ENCODE peak calls at places on chromosomes 13 and 19, in seven cellular contexts. W is NCI-H774; X is CD8-positive, alpha-beta memory T cell; O is activated T-cell treated with anti-CD3 and anti-CD28 coated beads, Interleukin-2, amount 50 U/mL, for 72 hours; Y is dorsolateral prefrontal cortex; P is T-helper 1 cell; K is OCI-LY7. G is an unnamed sample.

GRCh38 chr19:38617283-38617763 is 430 bp downstream of the MAP4K1 start:
- DNase-seq in W (no peak), O (peak; percentile 23), X (peak; percentile 4), Y (no peak), K (peak; percentile 59), P (no peak), G (no peak)

GRCh38 chr19:43300206-43300605 is 30.9 kb upstream of the PSG9 start:
- DNase-seq in X (no peak), W (no peak), P (no peak), O (no peak), K (no peak), Y (no peak), G (no peak)

GRCh38 chr13:19960673-19961015 is 2.1 kb downstream of the ZMYM2 start:
- DNase-seq in Y (no peak), K (no peak), X (no peak), O (no peak), W (no peak), P (no peak), G (no peak)

GRCh38 chr13:75550159-75550567 is 572 bp downstream of the UCHL3 start:
- DNase-seq in K (peak; percentile 32), P (no peak), X (no peak), Y (no peak), O (peak; percentile 41), W (no peak), G (no peak)

GRCh38 chr19:53872762-53873161 is 5.1 kb downstream of the MYADM start:
- DNase-seq in X (peak; percentile 23), Y (no peak), O (no peak), P (no peak), K (no peak), W (no peak), G (no peak)

GRCh38 chr13:60836821-60837220 is 439.8 kb downstream of the TDRD3 start:
- DNase-seq in O (no peak), P (no peak), W (no peak), X (no peak), Y (no peak), K (no peak), G (no peak)

GRCh38 chr19:54451331-54451871 is 2.4 kb downstream of the LENG8 start:
- DNase-seq in O (no peak), K (no peak), P (no peak), Y (no peak), W (peak; percentile 9), X (no peak), G (no peak)

GRCh38 chr19:41928221-41928683 is at the start of gene ERFL:
- DNase-seq in O (no peak), W (no peak), K (peak; percentile 63), P (no peak), Y (no peak), X (no peak), G (no peak)

GRCh38 chr19:38557205-38557799 is 60.5 kb downstream of the MAP4K1 start:
- DNase-seq in K (peak; percentile 38), O (peak; percentile 67), Y (no peak), P (no peak), X (peak; percentile 50), W (no peak), G (no peak)

GRCh38 chr13:98322091-98322718 is 145.1 kb upstream of the RNF113B start:
- DNase-seq in K (no peak), Y (no peak), P (no peak), O (no peak), X (no peak), W (no peak), G (no peak)

GRCh38 chr13:25037057-25037813 is 58.7 kb upstream of the PABPC3 start:
- DNase-seq in O (peak; percentile 41), K (peak; percentile 71), W (no peak), X (peak; percentile 29), Y (peak; percentile 50), P (no peak), G (peak; percentile 43)

GRCh38 chr13:93859666-93860065 is 619.8 kb downstream of the DCT start:
- DNase-seq in Y (no peak), K (no peak), P (no peak), X (no peak), W (no peak), O (no peak), G (no peak)

GRCh38 chr19:39038098-39038497 is 5.7 kb upstream of the FBXO27 start:
- DNase-seq in Y (peak; percentile 50), W (no peak), X (no peak), K (no peak), O (no peak), P (no peak), G (peak; percentile 5)

GRCh38 chr13:22061371-22061805 is 390.5 kb downstream of the FGF9 start:
- DNase-seq in O (peak; percentile 71), W (no peak), X (peak; percentile 57), Y (peak; percentile 60), K (no peak), P (no peak), G (no peak)